ENCODE peak calls at places on chromosomes 1 and 21, in seven cellular contexts. A, R, C, T, Q, P and W are unnamed samples.

GRCh38 chr1:118963456-118964430 is 24.4 kb downstream of the TBX15 start:
- DNase-seq in C (no peak), P (no peak), R (no peak), A (no peak), Q (no peak), T (no peak), W (no peak)

GRCh38 chr1:29804181-29804899 is 568.0 kb downstream of the PTPRU start:
- DNase-seq in T (no peak), C (no peak), Q (no peak), R (no peak), P (no peak), A (no peak), W (no peak)

GRCh38 chr1:110203021-110203661 is 7.0 kb upstream of the KCNC4 start:
- DNase-seq in C (peak; percentile 49), R (peak; percentile 46), A (peak; percentile 69), P (peak; percentile 79), Q (no peak), T (no peak), W (peak; percentile 67)

GRCh38 chr1:178048426-178048825 is 45.5 kb upstream of the RASAL2 start:
- DNase-seq in A (no peak), T (no peak), C (no peak), R (no peak), Q (no peak), P (no peak), W (no peak)

GRCh38 chr1:160164121-160164520 is 12.7 kb downstream of the ATP1A4 start:
- DNase-seq in A (no peak), P (no peak), C (no peak), Q (no peak), T (no peak), R (no peak), W (no peak)

GRCh38 chr1:90926971-90927370 is 94.9 kb downstream of the ZNF644 start:
- DNase-seq in A (no peak), T (no peak), C (no peak), P (no peak), Q (no peak), R (no peak), W (peak; percentile 32)

GRCh38 chr1:4622821-4623220 is 31.6 kb upstream of the AJAP1 start:
- DNase-seq in C (no peak), R (no peak), P (no peak), Q (no peak), T (no peak), A (no peak), W (no peak)

GRCh38 chr1:4075436-4076225 is 175.6 kb upstream of the C1orf174 start:
- DNase-seq in T (no peak), Q (no peak), A (no peak), R (no peak), P (no peak), C (no peak), W (no peak)

GRCh38 chr1:213994888-213995287 is 7.1 kb downstream of the PROX1 start:
- DNase-seq in A (no peak), T (no peak), C (no peak), R (no peak), P (no peak), Q (no peak), W (no peak)

GRCh38 chr1:212946872-212947271 is 3.5 kb upstream of the VASH2 start:
- DNase-seq in T (no peak), C (no peak), Q (no peak), A (no peak), R (no peak), P (no peak), W (no peak)

GRCh38 chr1:30106125-30106524 is 617.3 kb downstream of the MATN1 start:
- DNase-seq in A (peak; percentile 70), P (no peak), R (no peak), C (no peak), Q (no peak), T (no peak), W (peak; percentile 82)

GRCh38 chr1:6570066-6570465 is 9.7 kb upstream of the ZBTB48 start:
- DNase-seq in P (no peak), A (no peak), C (no peak), Q (no peak), R (no peak), T (no peak), W (no peak)

GRCh38 chr1:98556521-98557158 is 104.9 kb upstream of the SNX7 start:
- DNase-seq in A (no peak), P (no peak), R (peak; percentile 1), T (no peak), Q (no peak), C (no peak), W (peak; percentile 31)

GRCh38 chr1:61873581-61873980 is 131.3 kb downstream of the PATJ start:
- DNase-seq in C (no peak), T (no peak), Q (no peak), R (no peak), P (no peak), A (no peak), W (no peak)

GRCh38 chr1:108712605-108713150 is at the start of gene FNDC7:
- DNase-seq in P (no peak), R (no peak), C (no peak), Q (no peak), A (no peak), T (no peak), W (peak; percentile 51)

GRCh38 chr1:54142146-54142900 is 10.5 kb downstream of the CDCP2 start:
- DNase-seq in T (no peak), A (no peak), Q (no peak), R (no peak), C (no peak), P (no peak), W (no peak)

GRCh38 chr21:32813265-32813903 is 41.8 kb upstream of the PAXBP1 start:
- DNase-seq in A (peak; percentile 39), C (no peak), Q (no peak), R (no peak), P (no peak), T (no peak), W (peak; percentile 26)

GRCh38 chr1:53127546-53127945 is 14.9 kb downstream of the SLC1A7 start:
- DNase-seq in A (no peak), P (peak; percentile 22), C (no peak), T (no peak), R (no peak), Q (no peak), W (no peak)

GRCh38 chr21:31265293-31265692 is 78.8 kb downstream of the TIAM1 start:
- DNase-seq in P (no peak), A (no peak), Q (no peak), R (no peak), T (no peak), C (no peak), W (no peak)